ENCODE peak calls at places on chromosomes 16 and 17, in five cellular contexts. D, L, K, P and Y are unnamed samples.

GRCh38 chr16:80300876-80301275 is 239.9 kb upstream of the DYNLRB2 start:
- DNase-seq in K (peak; percentile 54), P (no peak), D (no peak), L (no peak), Y (no peak)

GRCh38 chr16:80544326-80544725 is 3.5 kb downstream of the DYNLRB2 start:
- DNase-seq in P (no peak), K (no peak), D (no peak), L (no peak), Y (no peak)

GRCh38 chr16:30570621-30571443 is 682 bp downstream of the ZNF688 start:
- DNase-seq in D (peak; percentile 69), L (no peak), K (no peak), P (no peak), Y (peak; percentile 51)

GRCh38 chr16:55367301-55367745 is 43.3 kb downstream of the IRX6 start:
- DNase-seq in D (no peak), L (no peak), K (no peak), P (no peak), Y (no peak)

GRCh38 chr17:17783121-17783824 is 53.5 kb downstream of the SREBF1 start:
- DNase-seq in K (no peak), P (peak; percentile 33), D (peak; percentile 83), L (no peak), Y (peak; percentile 43)

GRCh38 chr17:17322516-17323510 is 19.6 kb downstream of the NT5M start:
- DNase-seq in K (no peak), L (no peak), D (no peak), P (no peak), Y (peak; percentile 1)

GRCh38 chr17:78745407-78746088 is 36.5 kb downstream of the CYTH1 start:
- DNase-seq in P (no peak), K (peak; percentile 52), L (peak; percentile 13), D (no peak), Y (no peak)

GRCh38 chr17:34858941-34859562 is 102.2 kb downstream of the CCT6B start:
- DNase-seq in K (no peak), L (no peak), D (no peak), P (no peak), Y (no peak)

GRCh38 chr16:55913717-55914116 is 38.5 kb upstream of the CES5A start:
- DNase-seq in D (no peak), P (no peak), K (no peak), L (no peak), Y (no peak)

GRCh38 chr17:82232322-82232785 is 3.5 kb downstream of the SLC16A3 start:
- DNase-seq in P (no peak), D (no peak), L (no peak), K (no peak), Y (no peak)

GRCh38 chr16:86975445-86975844 is 341.7 kb downstream of the C16orf95 start:
- DNase-seq in D (peak; percentile 68), L (peak; percentile 66), K (no peak), P (no peak), Y (peak; percentile 69)

GRCh38 chr17:80826955-80827645 is 164.5 kb upstream of the CHMP6 start:
- DNase-seq in D (no peak), P (no peak), K (no peak), L (no peak), Y (no peak)

GRCh38 chr17:36602030-36602737 is 801 bp downstream of the MRM1 start:
- DNase-seq in P (no peak), K (no peak), D (peak; percentile 65), L (no peak), Y (no peak)
- TF ChIP-seq SUZ12 in P (no peak), K (no peak), D (no peak), L (no peak), Y (no peak)

DNA sequence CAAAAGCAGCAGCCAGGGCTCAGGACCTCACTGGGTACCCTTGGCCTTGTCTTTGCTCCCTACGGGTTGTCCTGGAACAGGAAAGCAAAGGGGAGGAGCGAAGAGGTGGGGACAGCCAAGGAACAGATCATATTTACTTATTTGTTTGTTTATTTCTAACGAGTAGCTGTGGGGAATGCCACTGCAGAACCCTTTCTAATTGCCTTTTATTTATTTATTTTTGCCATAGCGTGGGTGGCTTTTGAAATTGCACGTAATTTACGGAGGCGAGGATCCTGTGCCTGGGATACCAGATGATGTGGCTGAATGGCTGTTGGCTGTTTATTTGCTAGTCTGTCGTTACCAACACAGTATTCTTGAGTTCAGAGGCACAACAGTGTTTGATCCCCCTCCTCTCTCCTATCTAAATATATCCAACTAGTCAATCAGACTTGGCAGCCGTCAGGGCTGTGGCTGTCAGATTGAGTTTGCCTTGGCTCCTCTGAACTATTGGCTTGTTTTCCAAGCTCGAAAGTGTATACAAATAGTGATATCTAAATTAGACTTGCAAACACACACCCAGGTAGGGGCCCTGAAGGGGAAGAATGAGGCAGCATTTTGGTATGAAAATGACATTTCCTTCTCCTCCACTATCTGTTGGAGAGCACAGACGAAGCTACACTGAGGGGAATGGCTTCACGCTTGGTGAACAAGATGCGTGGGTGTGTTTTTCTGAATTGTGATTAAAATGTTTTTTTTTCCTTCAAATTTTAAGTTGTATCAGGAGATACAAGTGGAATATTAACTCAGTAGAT is 110.4 kb downstream of the MSI2 start:
- DNase-seq in D (no peak), P (no peak), L (no peak), K (peak; percentile 75), Y (no peak)
- TF ChIP-seq SUZ12 in D (no peak), P (no peak), L (no peak), K (no peak), Y (no peak)

GRCh38 chr17:43443381-43443780 is 40.4 kb upstream of the DHX8 start:
- DNase-seq in D (no peak), P (no peak), L (no peak), K (no peak), Y (no peak)

GRCh38 chr17:43445009-43445589 is 38.7 kb upstream of the DHX8 start:
- DNase-seq in D (no peak), L (no peak), P (no peak), K (no peak), Y (no peak)

GRCh38 chr17:43438626-43439529 is 40.1 kb downstream of the ARL4D start:
- DNase-seq in K (no peak), L (peak; percentile 28), P (no peak), D (no peak), Y (no peak)

GRCh38 chr17:43444223-43445008 is 39.4 kb upstream of the DHX8 start:
- DNase-seq in P (no peak), D (no peak), L (no peak), K (no peak), Y (no peak)

GRCh38 chr17:43442711-43443110 is 41.1 kb upstream of the DHX8 start:
- DNase-seq in P (no peak), D (no peak), K (no peak), L (no peak), Y (no peak)
- TF ChIP-seq SUZ12 in P (no peak), D (no peak), K (no peak), L (no peak), Y (no peak)

DNA sequence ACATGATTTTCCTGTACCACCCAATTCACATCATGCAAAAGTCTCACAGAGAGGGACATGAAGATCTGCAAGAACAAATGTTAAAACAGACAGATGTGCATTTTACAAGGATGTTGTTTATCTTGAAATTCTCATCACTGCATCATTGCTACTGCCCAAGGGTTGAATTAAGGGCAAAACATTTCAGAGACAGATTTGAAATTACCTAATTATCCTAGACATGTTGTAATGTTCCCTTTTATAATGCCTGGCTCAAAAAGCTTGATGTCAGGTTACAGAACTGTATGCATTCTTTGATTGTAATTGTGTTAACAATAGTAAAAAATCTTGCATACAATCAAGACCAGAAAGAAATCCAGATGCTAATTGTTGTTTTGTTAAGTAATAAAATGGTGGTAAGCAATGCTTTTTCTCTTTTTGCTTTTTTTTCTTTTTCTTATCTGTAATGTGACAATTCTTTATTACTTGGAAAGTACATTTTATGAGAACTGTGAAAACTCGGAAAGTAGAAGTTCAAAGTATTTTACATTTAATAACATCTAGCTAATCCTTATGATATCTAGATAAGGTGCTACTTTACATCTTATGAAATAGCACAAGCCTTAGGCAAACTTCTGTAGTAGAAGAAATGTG is 3.6 kb upstream of the DUSP14 start:
- DNase-seq in L (no peak), P (no peak), K (no peak), D (no peak), Y (no peak)
- TF ChIP-seq SUZ12 in L (no peak), P (no peak), K (no peak), D (no peak), Y (no peak)

GRCh38 chr16:57813466-57813865 is 11.2 kb upstream of the KIFC3 start:
- DNase-seq in P (no peak), K (no peak), D (no peak), L (no peak), Y (no peak)
- TF ChIP-seq SUZ12 in P (no peak), K (no peak), D (no peak), L (no peak), Y (no peak)